ENCODE peak calls at places on chromosomes 7 and 10, in ten cellular contexts. Q, F, N, V, R, T, D, S, L and P are unnamed samples.

GRCh38 chr7:116591202-116592040 is 66.6 kb downstream of the CAV1 start:
- DNase-seq in Q (peak; percentile 11), F (no peak), N (no peak), V (no peak), R (peak; percentile 19), T (no peak), D (no peak), S (no peak), L (peak; percentile 29), P (no peak)

GRCh38 chr7:156156734-156157408 is 344.6 kb upstream of the SHH start:
- DNase-seq in Q (no peak), F (no peak), N (peak; percentile 65), V (peak; percentile 50), R (no peak), T (no peak), D (peak; percentile 18), S (peak; percentile 19), L (peak; percentile 32), P (no peak)

GRCh38 chr7:158865462-158865922 is 9.1 kb downstream of the DYNC2I1 start:
- DNase-seq in Q (no peak), F (no peak), N (no peak), V (no peak), R (no peak), T (no peak), D (peak; percentile 46), S (peak; percentile 77), L (no peak), P (no peak)

GRCh38 chr7:47635091-47636090 is 53.5 kb upstream of the TNS3 start:
- DNase-seq in Q (no peak), F (no peak), N (no peak), V (peak; percentile 64), R (no peak), T (no peak), D (peak; percentile 46), S (no peak), L (no peak), P (no peak)

GRCh38 chr7:12625836-12626235 is 55.3 kb downstream of the SCIN start:
- DNase-seq in Q (no peak), F (no peak), N (no peak), V (no peak), R (no peak), T (no peak), D (no peak), S (no peak), L (no peak), P (no peak)

GRCh38 chr10:5942471-5942870 is 34.9 kb downstream of the IL15RA start:
- DNase-seq in Q (no peak), F (no peak), N (no peak), V (no peak), R (no peak), T (no peak), D (no peak), S (no peak), L (no peak), P (no peak)

GRCh38 chr7:37928878-37929277 is 8.4 kb downstream of the EPDR1 start:
- DNase-seq in Q (no peak), F (no peak), N (no peak), V (no peak), R (no peak), T (no peak), D (no peak), S (no peak), L (no peak), P (no peak)

GRCh38 chr10:71297343-71297742 is 21.7 kb upstream of the SLC29A3 start:
- DNase-seq in Q (no peak), F (no peak), N (no peak), V (no peak), R (no peak), T (no peak), D (no peak), S (no peak), L (no peak), P (no peak)

GRCh38 chr7:32890010-32890552 is 1.5 kb downstream of the KBTBD2 start:
- DNase-seq in Q (no peak), F (no peak), N (no peak), V (no peak), R (no peak), T (no peak), D (peak; percentile 18), S (peak; percentile 17), L (peak; percentile 24), P (no peak)

GRCh38 chr7:157397751-157398691 is 61.2 kb downstream of the DNAJB6 start:
- DNase-seq in Q (no peak), F (no peak), N (peak; percentile 85), V (peak; percentile 65), R (no peak), T (no peak), D (no peak), S (no peak), L (peak; percentile 37), P (no peak)

GRCh38 chr7:5550831-5551230 is 127.2 kb upstream of the TNRC18 start:
- DNase-seq in Q (no peak), F (no peak), N (no peak), V (peak; percentile 14), R (no peak), T (no peak), D (no peak), S (no peak), L (no peak), P (no peak)

GRCh38 chr10:100128951-100129350 is 47.3 kb upstream of the CPN1 start:
- DNase-seq in Q (no peak), F (no peak), N (no peak), V (no peak), R (no peak), T (no peak), D (no peak), S (no peak), L (no peak), P (no peak)

GRCh38 chr10:97580421-97581367 is 3.5 kb upstream of the HOGA1 start:
- DNase-seq in Q (no peak), F (no peak), N (no peak), V (no peak), R (no peak), T (no peak), D (no peak), S (no peak), L (no peak), P (no peak)

GRCh38 chr7:155862088-155862487 is 49.8 kb upstream of the SHH start:
- DNase-seq in Q (no peak), F (no peak), N (no peak), V (no peak), R (no peak), T (no peak), D (no peak), S (no peak), L (no peak), P (no peak)

GRCh38 chr7:113405296-113406056 is 287.1 kb upstream of the SMIM30 start:
- DNase-seq in Q (no peak), F (no peak), N (no peak), V (no peak), R (no peak), T (no peak), D (no peak), S (no peak), L (no peak), P (no peak)

GRCh38 chr7:151518781-151519044 is 982 bp downstream of the RHEB start:
- DNase-seq in Q (no peak), F (no peak), N (no peak), V (no peak), R (no peak), T (no peak), D (no peak), S (no peak), L (no peak), P (no peak)

GRCh38 chr7:65722361-65722792 is 150.5 kb upstream of the VKORC1L1 start:
- DNase-seq in Q (peak; percentile 72), F (no peak), N (peak; percentile 29), V (peak; percentile 78), R (peak; percentile 48), T (peak; percentile 52), D (no peak), S (no peak), L (peak; percentile 62), P (peak; percentile 63)

GRCh38 chr7:101547916-101548599 is 81.0 kb downstream of the MYL10 start:
- DNase-seq in Q (no peak), F (no peak), N (no peak), V (no peak), R (no peak), T (no peak), D (no peak), S (no peak), L (no peak), P (no peak)

GRCh38 chr10:99329891-99330674 is 927 bp downstream of the CNNM1 start:
- DNase-seq in Q (no peak), F (no peak), N (no peak), V (peak; percentile 52), R (no peak), T (peak; percentile 19), D (no peak), S (no peak), L (peak; percentile 63), P (no peak)

GRCh38 chr10:13023754-13024153 is 22.2 kb upstream of the CCDC3 start:
- DNase-seq in Q (no peak), F (no peak), N (no peak), V (no peak), R (no peak), T (no peak), D (no peak), S (no peak), L (no peak), P (no peak)

GRCh38 chr10:120975072-120975910 is 124.1 kb downstream of the WDR11 start:
- DNase-seq in Q (no peak), F (no peak), N (no peak), V (no peak), R (no peak), T (no peak), D (no peak), S (no peak), L (no peak), P (no peak)

GRCh38 chr7:6442114-6442513 is 5.6 kb downstream of the DAGLB start:
- DNase-seq in Q (no peak), F (no peak), N (no peak), V (no peak), R (no peak), T (no peak), D (no peak), S (peak; percentile 86), L (no peak), P (no peak)

GRCh38 chr10:113646337-113647201 is 17.3 kb downstream of the NRAP start:
- DNase-seq in Q (no peak), F (no peak), N (no peak), V (no peak), R (no peak), T (no peak), D (no peak), S (no peak), L (no peak), P (no peak)

GRCh38 chr7:45601816-45602540 is 27.8 kb downstream of the ADCY1 start:
- DNase-seq in Q (no peak), F (no peak), N (no peak), V (no peak), R (no peak), T (no peak), D (no peak), S (no peak), L (no peak), P (no peak)

GRCh38 chr10:93435621-93436385 is 46.3 kb downstream of the MYOF start:
- DNase-seq in Q (no peak), F (no peak), N (peak; percentile 59), V (peak; percentile 75), R (no peak), T (no peak), D (no peak), S (peak; percentile 95), L (no peak), P (no peak)

GRCh38 chr10:46229144-46229563 is 57.6 kb upstream of the ANTXRL start:
- DNase-seq in Q (peak; percentile 27), F (no peak), N (peak; percentile 68), V (peak; percentile 75), R (peak; percentile 45), T (peak; percentile 10), D (peak; percentile 24), S (peak; percentile 21), L (peak; percentile 41), P (peak; percentile 21)

GRCh38 chr7:42385912-42386311 is 148.9 kb upstream of the GLI3 start:
- DNase-seq in Q (no peak), F (no peak), N (no peak), V (no peak), R (no peak), T (no peak), D (no peak), S (no peak), L (no peak), P (no peak)

GRCh38 chr7:140342732-140343514 is 55.4 kb downstream of the SLC37A3 start:
- DNase-seq in Q (no peak), F (no peak), N (peak; percentile 64), V (peak; percentile 65), R (peak; percentile 38), T (no peak), D (no peak), S (peak; percentile 89), L (peak; percentile 75), P (no peak)